ENCODE peak calls at places on chromosomes 16 and 17, in eight cellular contexts. G, J, Z, W, B, R, X and D are unnamed samples.

GRCh38 chr17:53818894-53819293 is 3.8 kb upstream of the KIF2B start:
- DNase-seq in G (no peak), J (no peak), Z (no peak), W (no peak), B (no peak), R (no peak), X (no peak), D (no peak)

GRCh38 chr16:16075463-16076399 is 126.3 kb downstream of the ABCC1 start:
- DNase-seq in G (no peak), J (peak; percentile 59), Z (no peak), W (peak; percentile 87), B (no peak), R (no peak), X (no peak), D (no peak)

GRCh38 chr17:8189711-8190477 is at the start of gene BORCS6:
- DNase-seq in G (peak; percentile 99), J (peak; percentile 96), Z (peak; percentile 97), W (peak; percentile 99), B (peak; percentile 99), R (peak; percentile 98), X (peak; percentile 99), D (peak; percentile 97)

GRCh38 chr17:43736389-43736788 is 22.2 kb downstream of the SOST start:
- DNase-seq in G (no peak), J (no peak), Z (no peak), W (no peak), B (no peak), R (no peak), X (no peak), D (no peak)

GRCh38 chr17:3907483-3908216 is 8.6 kb downstream of the P2RX1 start:
- DNase-seq in G (no peak), J (no peak), Z (no peak), W (no peak), B (peak; percentile 25), R (no peak), X (no peak), D (no peak)

GRCh38 chr17:63082273-63082861 is 116.3 kb downstream of the TANC2 start:
- DNase-seq in G (peak; percentile 59), J (no peak), Z (peak; percentile 1), W (no peak), B (peak; percentile 29), R (peak; percentile 82), X (peak; percentile 69), D (peak; percentile 8)

GRCh38 chr16:28192811-28193529 is 18.8 kb downstream of the XPO6 start:
- DNase-seq in G (no peak), J (no peak), Z (no peak), W (peak; percentile 55), B (no peak), R (no peak), X (no peak), D (no peak)

GRCh38 chr17:640436-640835 is 74.2 kb downstream of the VPS53 start:
- DNase-seq in G (no peak), J (no peak), Z (no peak), W (no peak), B (no peak), R (no peak), X (no peak), D (no peak)

GRCh38 chr16:19330801-19331484 is 45.4 kb downstream of the CLEC19A start:
- DNase-seq in G (peak; percentile 64), J (no peak), Z (no peak), W (no peak), B (peak; percentile 60), R (peak; percentile 6), X (peak; percentile 13), D (no peak)

GRCh38 chr16:71645450-71645849 is 19.5 kb downstream of the MARVELD3 start:
- DNase-seq in G (peak; percentile 25), J (no peak), Z (no peak), W (no peak), B (peak; percentile 71), R (peak; percentile 16), X (peak; percentile 46), D (no peak)
- TF ChIP-seq CTCF in G (peak; percentile 63), J (peak; percentile 22), Z (peak; percentile 38), W (peak; percentile 16), B (peak; percentile 69), R (peak; percentile 40), X (peak; percentile 46), D (peak; percentile 51)

GRCh38 chr16:56631832-56632159 is 663 bp upstream of the MT1M start:
- DNase-seq in G (no peak), J (no peak), Z (no peak), W (no peak), B (no peak), R (no peak), X (no peak), D (no peak)
- H3K4me3 ChIP-seq in G (peak overlapping the region; percentile 27), J (peak overlapping the region; percentile 38), Z (peak overlapping the region; percentile 32), W (peak overlapping the region; percentile 57), B (peak overlapping the region; percentile 30), R (peak overlapping the region; percentile 51), X (peak overlapping the region; percentile 39), D (peak overlapping the region; percentile 50)

GRCh38 chr16:54957403-54957802 is 26.7 kb downstream of the IRX5 start:
- DNase-seq in G (no peak), J (no peak), Z (no peak), W (no peak), B (peak; percentile 67), R (peak; percentile 9), X (peak; percentile 55), D (no peak)
- TF ChIP-seq CTCF in G (peak; percentile 43), J (peak; percentile 25), Z (peak; percentile 34), W (peak; percentile 34), B (peak; percentile 64), R (peak; percentile 48), X (peak; percentile 59), D (peak; percentile 44)

DNA sequence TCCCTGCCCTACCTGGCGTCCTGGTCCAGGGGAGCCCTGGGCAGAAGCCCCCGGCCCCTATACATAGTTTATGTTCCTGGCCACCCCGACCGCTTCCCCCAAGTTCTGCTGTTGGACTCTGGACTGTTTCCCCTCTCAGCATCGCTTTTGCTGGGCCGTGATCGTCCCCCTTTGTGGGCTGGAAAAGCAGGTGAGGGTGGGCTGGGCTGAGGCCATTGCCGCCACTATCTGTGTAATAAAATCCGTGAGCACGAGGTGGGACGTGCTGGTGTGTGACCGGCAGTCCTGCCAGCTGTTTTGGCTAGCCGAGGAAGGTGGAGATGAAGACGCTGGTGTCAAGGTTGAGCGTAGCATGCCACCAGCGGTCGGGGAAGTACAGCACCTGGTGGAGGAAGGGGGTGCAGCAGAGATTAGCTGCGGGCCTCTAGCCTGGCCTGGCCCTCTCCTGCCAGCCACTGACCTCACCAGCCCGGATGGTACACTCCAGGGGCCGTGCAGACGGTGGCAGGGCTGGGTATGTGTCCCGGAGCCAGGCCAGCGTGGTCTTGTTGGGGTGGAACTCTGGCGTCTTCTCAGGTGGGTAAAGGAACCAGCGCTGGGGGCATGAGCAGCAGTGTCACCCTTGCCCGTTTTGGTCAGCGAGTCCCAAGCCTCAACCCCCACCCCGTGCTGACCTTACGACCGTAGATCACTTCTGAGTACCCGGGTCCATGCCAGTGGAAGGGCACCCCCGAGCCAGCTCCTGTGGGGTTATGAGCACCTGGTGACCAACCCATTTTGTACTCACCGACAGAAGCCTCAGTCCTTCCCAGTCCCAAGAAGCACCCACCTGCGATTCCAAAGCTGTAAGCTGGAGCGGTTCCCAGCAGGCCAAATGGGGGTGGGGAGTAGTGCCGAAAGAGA is 1.4 kb downstream of the JMJD8 start:
- DNase-seq in G (no peak), J (no peak), Z (no peak), W (no peak), B (no peak), R (no peak), X (no peak), D (no peak)
- H3K4me3 ChIP-seq in G (peak overlapping the region; percentile 48), J (no peak overlapping the region), Z (peak overlapping the region; percentile 70), W (no peak overlapping the region), B (peak overlapping the region; percentile 57), R (peak overlapping the region; percentile 73), X (peak overlapping the region; percentile 62), D (peak overlapping the region; percentile 63)

GRCh38 chr17:81302861-81303326 is 7.8 kb upstream of the SLC38A10 start:
- DNase-seq in G (no peak), J (no peak), Z (no peak), W (no peak), B (no peak), R (no peak), X (no peak), D (no peak)
- TF ChIP-seq CTCF in G (no peak), J (no peak), Z (no peak), W (no peak), B (no peak), R (no peak), X (no peak), D (no peak)